ENCODE peak calls at places on chromosomes 6 and 20, in eight cellular contexts. H is transverse colon, W is spleen, G is stomach, T is testis, Y is tibial artery, M is astrocyte of the cerebellum, F is GM23338. R is an unnamed sample.

GRCh38 chr6:73180076-73180717 is 45.1 kb downstream of the KHDC1L start:
- DNase-seq in H (no peak), W (no peak), G (no peak), T (no peak), Y (no peak), M (no peak), F (no peak), R (peak; percentile 7)

GRCh38 chr20:49627329-49627761 is 59.4 kb upstream of the PTGIS start:
- DNase-seq in H (peak; percentile 52), W (no peak), G (peak; percentile 48), T (no peak), Y (no peak), M (no peak), F (no peak), R (no peak)

GRCh38 chr20:23367770-23368169 is 5.8 kb downstream of the GZF1 start:
- DNase-seq in H (no peak), W (no peak), G (no peak), T (no peak), Y (no peak), M (no peak), F (no peak), R (no peak)

GRCh38 chr6:40516429-40516828 is 70.7 kb downstream of the LRFN2 start:
- DNase-seq in H (no peak), W (no peak), G (no peak), T (no peak), Y (no peak), M (no peak), F (no peak), R (no peak)

GRCh38 chr20:60137657-60138245 is 179.5 kb downstream of the CDH26 start:
- DNase-seq in H (peak; percentile 21), W (no peak), G (no peak), T (no peak), Y (no peak), M (no peak), F (peak; percentile 44), R (no peak)

GRCh38 chr6:155483858-155484257 is 28.2 kb upstream of the NOX3 start:
- DNase-seq in H (no peak), W (no peak), G (no peak), T (no peak), Y (no peak), M (no peak), F (no peak), R (no peak)

GRCh38 chr6:128208851-128209580 is 308.2 kb upstream of the THEMIS start:
- DNase-seq in H (no peak), W (no peak), G (no peak), T (no peak), Y (no peak), M (no peak), F (no peak), R (no peak)

GRCh38 chr6:143166247-143166695 is 105.6 kb downstream of the AIG1 start:
- DNase-seq in H (no peak), W (no peak), G (no peak), T (no peak), Y (no peak), M (no peak), F (no peak), R (no peak)

GRCh38 chr6:88662653-88663174 is 300.7 kb downstream of the RNGTT start:
- DNase-seq in H (no peak), W (no peak), G (no peak), T (no peak), Y (no peak), M (no peak), F (no peak), R (no peak)

GRCh38 chr20:13723015-13723414 is 61.7 kb downstream of the ESF1 start:
- DNase-seq in H (no peak), W (no peak), G (no peak), T (no peak), Y (no peak), M (no peak), F (no peak), R (no peak)

GRCh38 chr6:45483501-45483900 is 105.8 kb upstream of the SUPT3H start:
- DNase-seq in H (no peak), W (no peak), G (no peak), T (no peak), Y (no peak), M (no peak), F (no peak), R (no peak)

GRCh38 chr6:106555767-106556166 is 73.5 kb downstream of the RTN4IP1 start:
- DNase-seq in H (no peak), W (no peak), G (no peak), T (no peak), Y (no peak), M (no peak), F (no peak), R (no peak)

GRCh38 chr6:106557837-106558236 is 71.5 kb downstream of the RTN4IP1 start:
- DNase-seq in H (no peak), W (no peak), G (no peak), T (no peak), Y (no peak), M (no peak), F (no peak), R (no peak)

GRCh38 chr6:106558364-106558763 is 70.9 kb downstream of the RTN4IP1 start:
- DNase-seq in H (no peak), W (no peak), G (no peak), T (no peak), Y (no peak), M (no peak), F (no peak), R (no peak)

GRCh38 chr6:106553440-106553839 is 75.9 kb downstream of the RTN4IP1 start:
- DNase-seq in H (no peak), W (no peak), G (no peak), T (no peak), Y (no peak), M (no peak), F (no peak), R (no peak)

DNA sequence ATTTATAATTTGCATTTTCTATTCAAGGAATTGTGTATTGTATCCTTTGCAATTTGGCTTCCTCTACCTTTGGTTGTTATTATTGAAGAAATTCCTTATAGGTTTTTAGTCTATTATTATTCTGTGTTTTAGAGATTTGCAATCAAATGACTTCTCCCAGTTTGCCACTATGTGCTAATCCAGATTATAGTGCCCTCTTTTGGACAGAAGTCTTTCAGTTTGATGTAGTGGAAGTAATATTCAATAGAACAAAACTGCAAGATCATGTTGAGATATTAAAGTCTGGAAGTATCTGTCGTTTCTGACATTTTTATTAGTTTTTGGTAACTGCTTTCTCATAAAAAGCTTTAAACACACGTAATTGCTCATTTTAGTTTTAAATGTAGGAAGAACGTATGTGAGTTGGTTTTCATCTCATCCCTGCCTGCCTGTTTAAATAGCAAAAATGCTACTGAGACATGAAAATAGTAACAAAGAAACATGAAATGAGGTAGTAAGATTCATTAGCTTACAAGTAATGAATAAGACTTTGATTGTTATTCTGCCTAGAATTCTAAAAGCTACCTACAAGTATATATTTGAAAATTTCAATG is 72.8 kb downstream of the RTN4IP1 start:
- DNase-seq in H (no peak), W (no peak), G (no peak), T (no peak), Y (no peak), M (peak; percentile 35), F (no peak), R (no peak)
- TF ChIP-seq CTCF in H (peak; percentile 24), W (peak; percentile 49), G (no peak), T (no peak), Y (no peak), M (peak; percentile 40), F (no peak), R (peak; percentile 51)

GRCh38 chr20:10501377-10501776 is 66.3 kb downstream of the SLX4IP start:
- DNase-seq in H (no peak), W (no peak), G (no peak), T (peak; percentile 27), Y (no peak), M (no peak), F (peak; percentile 38), R (no peak)
- H3K4me3 ChIP-seq in H (no peak overlapping the region), W (no peak overlapping the region), G (no peak overlapping the region), T (no peak overlapping the region), Y (no peak overlapping the region), M (peak overlapping the region; percentile 25), F (peak overlapping the region; percentile 17), R (no peak overlapping the region)

GRCh38 chr6:77123527-77123926 is 339.8 kb downstream of the HTR1B start:
- DNase-seq in H (no peak), W (no peak), G (no peak), T (no peak), Y (no peak), M (no peak), F (no peak), R (no peak)

DNA sequence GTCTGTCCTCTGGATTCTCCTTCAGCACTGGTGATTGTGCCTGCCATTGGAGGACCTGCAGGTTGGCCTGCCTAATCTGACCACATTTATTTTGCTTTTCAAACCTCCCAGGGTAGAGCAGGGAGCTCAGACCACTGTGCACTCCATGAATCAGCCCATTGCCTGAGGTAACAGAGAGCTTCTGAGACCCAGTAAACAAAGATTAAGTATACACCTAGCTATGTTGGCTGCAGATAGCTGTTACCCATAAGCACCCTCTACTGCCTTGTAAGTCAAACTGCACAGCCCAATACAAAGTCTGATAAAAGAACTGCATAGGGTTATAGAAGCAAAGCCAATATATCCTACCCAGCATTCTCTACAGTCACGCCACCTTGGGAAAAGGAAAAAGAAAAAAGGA is 338.7 kb downstream of the HTR1B start:
- DNase-seq in H (no peak), W (no peak), G (no peak), T (no peak), Y (no peak), M (no peak), F (no peak), R (no peak)
- TF ChIP-seq CTCF in H (no peak), W (no peak), G (no peak), T (no peak), Y (no peak), M (peak; percentile 15), F (peak; percentile 28), R (peak; percentile 23)

GRCh38 chr20:19888269-19888669 is 128.9 kb upstream of the NAA20 start:
- DNase-seq in H (peak; percentile 36), W (no peak), G (no peak), T (no peak), Y (peak; percentile 33), M (no peak), F (no peak), R (peak; percentile 80)
- H3K4me3 ChIP-seq in H (peak overlapping the region; percentile 47), W (no peak overlapping the region), G (peak overlapping the region; percentile 4), T (no peak overlapping the region), Y (peak overlapping the region; percentile 0), M (no peak overlapping the region), F (no peak overlapping the region), R (peak overlapping the region; percentile 58)

R was measured in epithelial cell of proximal tubule.